ENCODE peak calls at places on chromosomes 5 and 9, in four cellular contexts. U is globus pallidus, B is head of caudate nucleus, P is aorta. M is an unnamed sample.

GRCh38 chr9:124011460-124012301 is at the start of gene LHX2:
- DNase-seq in B (peak), P (peak), U (peak), M (peak)

GRCh38 chr9:105858284-105858683 is 163.9 kb downstream of the TMEM38B start:
- DNase-seq in P (no peak), B (no peak), U (no peak), M (no peak)

GRCh38 chr9:120931278-120932085 is 4.9 kb upstream of the TRAF1 start:
- DNase-seq in U (no peak), P (no peak), B (no peak), M (no peak)

GRCh38 chr9:34976992-34977391 is 12.6 kb upstream of the DNAJB5 start:
- DNase-seq in B (no peak), P (no peak), U (no peak), M (no peak)

GRCh38 chr5:174139623-174140022 is 94.1 kb downstream of the NSG2 start:
- DNase-seq in U (peak), P (no peak), B (no peak), M (peak)

GRCh38 chr9:92715488-92716231 is 45.7 kb upstream of the IPPK start:
- DNase-seq in P (peak), U (no peak), B (no peak), M (no peak)

GRCh38 chr5:155116456-155117251 is 103.1 kb downstream of the KIF4B start:
- DNase-seq in U (no peak), B (no peak), P (no peak), M (no peak)

GRCh38 chr9:113823421-113823820 is 52.7 kb upstream of the ZNF618 start:
- DNase-seq in P (no peak), B (no peak), U (no peak), M (no peak)

GRCh38 chr5:28862137-28862859 is 1823.9 kb upstream of the CDH9 start:
- DNase-seq in P (no peak), B (no peak), U (no peak), M (no peak)

GRCh38 chr9:128159073-128159783 is 837 bp upstream of the BBLN start:
- DNase-seq in U (no peak), B (no peak), P (no peak), M (no peak)

GRCh38 chr5:1366514-1366913 is 21.6 kb upstream of the CLPTM1L start:
- DNase-seq in P (peak), U (no peak), B (no peak), M (no peak)

GRCh38 chr9:33040792-33041458 is 15.9 kb downstream of the DNAJA1 start:
- DNase-seq in B (no peak), P (no peak), U (no peak), M (no peak)

GRCh38 chr9:136482046-136482792 is 621 bp downstream of the SEC16A start:
- DNase-seq in B (no peak), U (peak), P (no peak), M (no peak)

GRCh38 chr9:2765250-2765880 is 48.1 kb downstream of the KCNV2 start:
- DNase-seq in U (no peak), B (no peak), P (no peak), M (no peak)

GRCh38 chr5:5891350-5891749 is 468.9 kb downstream of the ICE1 start:
- DNase-seq in U (no peak), B (no peak), P (no peak), M (no peak)

GRCh38 chr9:94173632-94174031 is 85.5 kb upstream of the ZNF169 start:
- DNase-seq in U (no peak), P (no peak), B (no peak), M (no peak)

GRCh38 chr9:38342096-38342495 is 50.4 kb upstream of the ALDH1B1 start:
- DNase-seq in U (no peak), P (no peak), B (no peak), M (no peak)

GRCh38 chr9:114505187-114506081 is at the start of gene WHRN:
- DNase-seq in U (peak), P (peak), B (peak), M (peak)

GRCh38 chr9:121780641-121781040 is 129.2 kb downstream of the DAB2IP start:
- DNase-seq in U (no peak), B (no peak), P (no peak), M (no peak)

GRCh38 chr9:4936277-4936676 is 48.8 kb upstream of the JAK2 start:
- DNase-seq in B (no peak), U (no peak), P (no peak), M (no peak)

GRCh38 chr9:107020040-107020530 is 157.1 kb downstream of the ZNF462 start:
- DNase-seq in U (no peak), P (no peak), B (no peak), M (no peak)